ENCODE peak calls at places on chromosomes 5 and 9, in seven cellular contexts. D is stomach, E is suprapubic skin, Y is upper lobe of left lung, X is sigmoid colon, G is HepG2, I is SK-N-SH. Z is an unnamed sample.

GRCh38 chr5:172792693-172793570 is 21.9 kb upstream of the DUSP1 start:
- DNase-seq in I (no peak), G (no peak), Y (no peak), X (no peak), E (peak; percentile 54), D (no peak), Z (no peak)

GRCh38 chr5:33888582-33888981 is 3.2 kb downstream of the ADAMTS12 start:
- DNase-seq in X (no peak), D (no peak), Y (no peak), G (no peak), I (no peak), E (no peak), Z (no peak)

GRCh38 chr5:73625905-73626811 is at the start of gene ARHGEF28:
- DNase-seq in G (peak; percentile 49), X (peak; percentile 76), E (no peak), I (peak; percentile 92), Y (peak; percentile 76), D (peak; percentile 87), Z (peak; percentile 79)

GRCh38 chr5:141488591-141489478 is at the start of gene PCDHGC5:
- DNase-seq in X (no peak), E (peak; percentile 55), Y (no peak), G (no peak), I (no peak), D (no peak), Z (no peak)

GRCh38 chr5:107513337-107514125 is 157.2 kb downstream of the EFNA5 start:
- DNase-seq in Y (no peak), E (no peak), X (no peak), G (no peak), D (no peak), I (no peak), Z (no peak)

GRCh38 chr9:125998837-125999503 is 251.8 kb downstream of the PBX3 start:
- DNase-seq in I (peak; percentile 29), Y (no peak), E (no peak), D (no peak), G (no peak), X (peak; percentile 52), Z (no peak)

GRCh38 chr5:132747064-132747692 is at the start of gene CCNI2:
- DNase-seq in E (no peak), Y (no peak), X (no peak), D (peak; percentile 66), I (peak; percentile 87), G (no peak), Z (peak; percentile 81)

GRCh38 chr9:129491486-129491855 is 129.4 kb downstream of the C9orf50 start:
- DNase-seq in X (peak; percentile 93), E (no peak), Y (peak; percentile 90), I (no peak), G (no peak), D (peak; percentile 78), Z (peak; percentile 56)

GRCh38 chr5:177093082-177093712 is 6.5 kb downstream of the FGFR4 start:
- DNase-seq in D (no peak), G (no peak), Y (no peak), I (no peak), X (no peak), E (no peak), Z (no peak)

GRCh38 chr9:4842213-4842612 is 49.5 kb downstream of the RCL1 start:
- DNase-seq in G (peak; percentile 53), D (no peak), E (no peak), X (no peak), I (no peak), Y (no peak), Z (no peak)

GRCh38 chr5:68261174-68262021 is 45.8 kb downstream of the PIK3R1 start:
- DNase-seq in Y (no peak), E (no peak), G (no peak), X (no peak), I (no peak), D (no peak), Z (no peak)

GRCh38 chr9:81032030-81032572 is 657.2 kb downstream of the TLE1 start:
- DNase-seq in X (no peak), E (no peak), I (no peak), G (peak; percentile 2), Y (no peak), D (no peak), Z (no peak)

GRCh38 chr5:120159155-120159554 is 304.9 kb upstream of the PRR16 start:
- DNase-seq in X (no peak), I (no peak), E (no peak), Y (no peak), D (no peak), G (no peak), Z (no peak)

GRCh38 chr9:83154087-83154736 is 91.3 kb upstream of the RASEF start:
- DNase-seq in Y (peak; percentile 74), E (no peak), G (no peak), D (peak; percentile 50), X (no peak), I (no peak), Z (no peak)

GRCh38 chr5:91179018-91179417 is 204.1 kb downstream of the ARRDC3 start:
- DNase-seq in I (no peak), G (no peak), D (no peak), E (no peak), X (no peak), Y (no peak), Z (no peak)

GRCh38 chr9:133990366-133991210 is 1.5 kb downstream of the VAV2 start:
- DNase-seq in D (peak; percentile 62), X (peak; percentile 78), E (peak; percentile 79), I (peak; percentile 65), G (peak; percentile 93), Y (peak; percentile 49), Z (peak; percentile 65)

GRCh38 chr5:33257807-33258491 is 182.8 kb upstream of the TARS1 start:
- DNase-seq in E (no peak), G (no peak), Y (no peak), D (no peak), I (no peak), X (no peak), Z (no peak)

GRCh38 chr9:106878943-106879916 is 16.3 kb downstream of the ZNF462 start:
- DNase-seq in Y (peak; percentile 53), X (peak; percentile 94), D (no peak), E (no peak), I (peak; percentile 61), G (no peak), Z (peak; percentile 58)

GRCh38 chr5:157273131-157273556 is 7.2 kb downstream of the CYFIP2 start:
- DNase-seq in E (no peak), G (no peak), Y (peak; percentile 46), I (no peak), X (no peak), D (no peak), Z (no peak)

GRCh38 chr5:35316611-35317307 is 86.5 kb upstream of the PRLR start:
- DNase-seq in X (no peak), Y (no peak), G (no peak), I (no peak), D (no peak), E (no peak), Z (no peak)

GRCh38 chr5:141515946-141516647 is 27.2 kb downstream of the PCDHGC5 start:
- DNase-seq in X (no peak), G (no peak), D (no peak), I (no peak), Y (no peak), E (no peak), Z (no peak)

GRCh38 chr5:111120911-111121310 is 28.8 kb downstream of the WDR36 start:
- DNase-seq in D (no peak), X (no peak), E (no peak), Y (no peak), I (no peak), G (no peak), Z (no peak)

GRCh38 chr9:131621551-131622321 is 76.4 kb downstream of the PRRT1B start:
- DNase-seq in X (no peak), Y (peak; percentile 50), D (no peak), G (no peak), I (no peak), E (no peak), Z (peak; percentile 49)

GRCh38 chr9:107954303-107954702 is 464.7 kb upstream of the KLF4 start:
- DNase-seq in I (no peak), G (no peak), E (no peak), D (no peak), X (no peak), Y (peak; percentile 59), Z (no peak)

GRCh38 chr5:144121577-144121976 is 48.9 kb downstream of the YIPF5 start:
- DNase-seq in E (no peak), I (no peak), Y (no peak), G (no peak), D (no peak), X (no peak), Z (no peak)

GRCh38 chr5:97142521-97143254 is at the start of gene LIX1:
- DNase-seq in E (no peak), I (peak; percentile 68), G (peak; percentile 27), D (no peak), Y (no peak), X (no peak), Z (peak; percentile 26)

GRCh38 chr9:35001803-35002502 is 12.4 kb downstream of the DNAJB5 start:
- DNase-seq in G (no peak), E (no peak), Y (no peak), X (no peak), D (no peak), I (peak; percentile 0), Z (no peak)

GRCh38 chr5:125134216-125135081 is 388.0 kb upstream of the ZNF608 start:
- DNase-seq in X (no peak), G (no peak), I (no peak), E (no peak), D (no peak), Y (no peak), Z (no peak)
- TF ChIP-seq EP300 in X (no peak), G (no peak), I (peak; percentile 72), E (no peak), D (no peak), Y (no peak), Z (no peak)

GRCh38 chr5:116736671-116737070 is 162.0 kb upstream of the SEMA6A start:
- DNase-seq in G (no peak), D (no peak), Y (no peak), E (no peak), I (no peak), X (no peak), Z (no peak)
- H3K4me1 ChIP-seq in G (no peaks in the 10 kb centered on the region), D (peaks cover 17% of the 10 kb centered on the region), Y (peaks cover 23% of the 10 kb centered on the region), E (peaks cover 33% of the 10 kb centered on the region), I (no peaks in the 10 kb centered on the region), X (peaks cover 54% of the 10 kb centered on the region), Z (peaks cover 13% of the 10 kb centered on the region)

GRCh38 chr9:89376741-89377140 is 58.4 kb downstream of the SECISBP2 start:
- DNase-seq in X (no peak), G (no peak), D (no peak), Y (no peak), I (no peak), E (no peak), Z (no peak)
- TF ChIP-seq POLR2AphosphoS5 in X (no peak), G (no peak), D (no peak), Y (no peak), I (no peak), E (no peak), Z (no peak)

GRCh38 chr5:78757269-78758053 is 108.9 kb upstream of the LHFPL2 start:
- DNase-seq in X (no peak), D (no peak), Y (no peak), G (peak; percentile 46), E (no peak), I (no peak), Z (no peak)
- TF ChIP-seq EP300 in X (no peak), D (no peak), Y (no peak), G (no peak), E (no peak), I (no peak), Z (no peak)